ENCODE peak calls at places on chromosome 4, in four cellular contexts. S is K562, X is HepG2, B is GM12878. W is an unnamed sample.

GRCh38 chr4:186144596-186145569 is 40.4 kb downstream of the FAM149A start:
- DNase-seq in S (no peak), X (no peak), B (no peak), W (peak)

GRCh38 chr4:128516568-128516967 is 229.0 kb upstream of the PGRMC2 start:
- DNase-seq in S (no peak), X (no peak), B (peak), W (no peak)

GRCh38 chr4:82688091-82688815 is 110.3 kb downstream of the SCD5 start:
- DNase-seq in S (no peak), X (no peak), B (peak), W (no peak)

GRCh38 chr4:86944964-86945781 is 10.4 kb downstream of the AFF1 start:
- DNase-seq in S (no peak), X (no peak), B (no peak), W (no peak)

GRCh38 chr4:173001571-173001970 is 167.0 kb upstream of the GALNT7 start:
- DNase-seq in S (no peak), X (no peak), B (no peak), W (no peak)

GRCh38 chr4:118032691-118033090 is 1.6 kb upstream of the NDST3 start:
- DNase-seq in S (no peak), X (no peak), B (no peak), W (peak)

GRCh38 chr4:26992657-26993361 is 132.2 kb downstream of the STIM2 start:
- DNase-seq in S (no peak), X (no peak), B (peak), W (no peak)

GRCh38 chr4:94642561-94642866 is 115.2 kb upstream of the BMPR1B start:
- DNase-seq in S (no peak), X (no peak), B (no peak), W (no peak)

GRCh38 chr4:113495790-113496189 is 265.7 kb downstream of the CAMK2D start:
- DNase-seq in S (no peak), X (no peak), B (no peak), W (no peak)

GRCh38 chr4:8035371-8035780 is 95.7 kb upstream of the AFAP1 start:
- DNase-seq in S (no peak), X (no peak), B (no peak), W (no peak)

GRCh38 chr4:2411786-2412510 is 6.5 kb downstream of the ZFYVE28 start:
- DNase-seq in S (no peak), X (no peak), B (peak), W (peak)

GRCh38 chr4:52577285-52577968 is 81.7 kb downstream of the USP46 start:
- DNase-seq in S (no peak), X (no peak), B (no peak), W (no peak)

GRCh38 chr4:142567620-142568451 is 278.3 kb downstream of the INPP4B start:
- DNase-seq in S (no peak), X (no peak), B (peak), W (no peak)

GRCh38 chr4:139331185-139331584 is 28.9 kb upstream of the NDUFC1 start:
- DNase-seq in S (no peak), X (no peak), B (no peak), W (no peak)

GRCh38 chr4:168853770-168854169 is 156.3 kb downstream of the CBR4 start:
- DNase-seq in S (no peak), X (no peak), B (peak), W (no peak)

GRCh38 chr4:85372986-85373385 is 102.0 kb upstream of the ARHGAP24 start:
- DNase-seq in S (no peak), X (no peak), B (no peak), W (no peak)

GRCh38 chr4:187656953-187657352 is 338.6 kb upstream of the ZFP42 start:
- DNase-seq in S (no peak), X (no peak), B (no peak), W (no peak)

GRCh38 chr4:132108784-132109183 is 1040.3 kb upstream of the PCDH10 start:
- DNase-seq in S (no peak), X (no peak), B (no peak), W (no peak)

GRCh38 chr4:14985161-14985560 is 17.1 kb upstream of the CPEB2 start:
- DNase-seq in S (no peak), X (no peak), B (no peak), W (no peak)

GRCh38 chr4:89556596-89557305 is 249.2 kb upstream of the GPRIN3 start:
- DNase-seq in S (no peak), X (no peak), B (no peak), W (no peak)

GRCh38 chr4:67861513-67861912 is 22.3 kb downstream of the TMPRSS11D start:
- DNase-seq in S (no peak), X (no peak), B (no peak), W (no peak)

GRCh38 chr4:114025176-114025777 is 45.8 kb upstream of the ARSJ start:
- DNase-seq in S (no peak), X (peak), B (peak), W (no peak)

GRCh38 chr4:125316391-125316780 is 1.6 kb downstream of the FAT4 start:
- DNase-seq in S (no peak), X (no peak), B (no peak), W (peak)

GRCh38 chr4:36198068-36198808 is 46.1 kb downstream of the ARAP2 start:
- DNase-seq in S (no peak), X (no peak), B (no peak), W (no peak)

GRCh38 chr4:67288964-67289363 is 256.3 kb downstream of the CENPC start:
- DNase-seq in S (peak), X (peak), B (no peak), W (peak)

GRCh38 chr4:110787109-110787508 is 164.2 kb upstream of the PITX2 start:
- DNase-seq in S (no peak), X (no peak), B (no peak), W (no peak)

GRCh38 chr4:151939670-151940069 is 178.9 kb upstream of the GATB start:
- DNase-seq in S (no peak), X (no peak), B (no peak), W (no peak)

GRCh38 chr4:4267981-4268380 is 20.0 kb upstream of the TMEM128 start:
- DNase-seq in S (no peak), X (no peak), B (no peak), W (no peak)

GRCh38 chr4:173494013-173494970 is 35.7 kb downstream of the HAND2 start:
- DNase-seq in S (peak), X (peak), B (peak), W (peak)

GRCh38 chr4:140004580-140005314 is 149.2 kb downstream of the MAML3 start:
- DNase-seq in S (no peak), X (no peak), B (no peak), W (peak)

GRCh38 chr4:10104211-10104990 is 12.2 kb downstream of the WDR1 start:
- DNase-seq in S (no peak), X (no peak), B (no peak), W (no peak)

GRCh38 chr4:37561803-37562207 is 124.4 kb downstream of the RELL1 start:
- DNase-seq in S (peak), X (peak), B (peak), W (no peak)

GRCh38 chr4:3041192-3042142 is 32.9 kb downstream of the HTT-AS start:
- DNase-seq in S (no peak), X (peak), B (no peak), W (peak)

GRCh38 chr4:55458611-55459010 is 62.9 kb downstream of the TMEM165 start:
- DNase-seq in S (no peak), X (no peak), B (no peak), W (no peak)

GRCh38 chr4:60683357-60683756 is 516.8 kb upstream of the ADGRL3 start:
- DNase-seq in S (no peak), X (no peak), B (no peak), W (no peak)
- TF ChIP-seq CBFB in S (no peak), X (no peak), B (no peak), W (no peak)

DNA sequence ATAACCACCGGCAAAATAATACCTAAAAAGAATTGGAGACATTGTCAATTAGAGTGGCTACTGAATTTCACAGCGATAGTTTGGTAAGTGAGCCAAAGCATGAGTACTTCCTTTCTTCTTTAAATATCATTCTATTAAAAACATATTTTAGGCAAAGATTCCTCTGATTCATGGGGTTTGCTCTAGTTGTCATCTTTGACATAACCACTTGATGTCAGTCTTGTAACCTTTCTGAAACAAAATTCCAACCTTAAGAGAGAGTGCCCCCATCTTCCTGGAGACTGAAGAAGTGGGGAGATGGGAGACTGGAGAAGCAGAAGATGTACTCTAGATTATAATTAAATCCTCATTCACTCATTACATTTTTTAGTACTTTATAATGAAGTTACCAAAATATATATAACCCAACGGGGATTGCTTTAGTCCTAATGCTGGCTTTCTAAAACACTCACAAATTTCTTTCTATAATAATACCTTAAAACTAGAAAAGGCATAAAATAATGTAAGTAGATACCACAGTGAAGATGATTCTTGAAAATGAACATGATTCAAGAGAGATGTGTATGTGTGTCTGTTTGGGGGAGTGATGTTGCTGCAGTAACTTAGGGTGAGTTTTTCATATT is 96.4 kb downstream of the EMCN start:
- DNase-seq in S (no peak), X (peak), B (no peak), W (no peak)
- TF ChIP-seq CTCF in S (peak), X (peak), B (peak), W (no peak)

DNA sequence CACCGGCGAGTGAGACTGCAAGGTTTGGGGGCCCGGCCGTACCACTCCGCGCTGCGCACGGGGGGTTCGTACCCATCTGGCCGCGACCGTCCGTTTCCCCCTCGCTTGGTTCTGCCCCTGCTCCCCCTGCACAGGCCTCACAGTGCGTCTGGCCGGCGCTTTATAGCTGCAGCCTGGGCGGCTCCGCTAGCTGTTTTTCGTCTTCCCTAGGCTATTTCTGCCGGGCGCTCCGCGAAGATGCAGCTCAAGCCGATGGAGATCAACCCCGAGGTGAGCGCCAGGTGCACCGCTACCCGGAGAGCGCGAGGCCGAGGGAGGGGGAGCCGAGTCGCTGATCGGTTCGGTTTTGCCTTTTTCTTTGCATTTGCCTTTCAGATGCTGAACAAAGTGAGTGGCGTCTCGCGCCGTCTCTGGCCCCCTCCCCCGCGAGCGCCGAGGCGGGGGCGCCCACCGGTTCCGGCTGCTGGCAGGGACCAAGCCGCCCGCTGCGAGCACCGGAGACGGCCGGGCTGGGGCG is at the start of gene UCHL1:
- DNase-seq in S (no peak), X (no peak), B (no peak), W (peak)
- TF ChIP-seq SP1 in S (no peak), X (no peak), B (no peak), W (peak)

DNA sequence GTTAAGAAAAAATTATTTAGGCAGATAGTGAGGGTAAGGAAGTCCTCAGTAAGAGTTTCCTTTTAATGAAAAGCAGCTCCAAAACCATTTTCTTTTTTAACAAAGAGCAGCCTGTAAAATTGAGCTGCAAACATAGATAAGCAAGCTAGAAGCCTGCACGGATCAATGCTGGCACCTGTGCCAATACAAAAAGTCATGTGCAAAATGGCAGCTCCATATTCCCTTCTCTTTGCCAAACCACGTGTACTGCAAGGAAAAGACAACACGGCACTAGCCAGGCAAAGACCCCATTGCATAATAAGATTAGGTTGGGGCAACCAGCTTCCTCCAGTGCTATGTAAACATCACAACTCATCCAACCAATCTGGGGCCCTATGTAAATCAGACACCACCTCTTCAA is 268.4 kb upstream of the INTU start:
- DNase-seq in S (no peak), X (no peak), B (no peak), W (no peak)
- TF ChIP-seq CBFB in S (no peak), X (no peak), B (no peak), W (no peak)

W was measured in WTC11.